ENCODE peak calls at places on chromosomes 1 and 21, in eight cellular contexts. One of them, this sample, is unnamed.

GRCh38 chr1:176957603-176958002 is 206.9 kb downstream of the ASTN1 start:
- DNase-seq in mesendoderm: peak
- DNase-seq in suprapubic skin: no peak
- DNase-seq in H1: no peak
- DNase-seq in OCI-LY7: no peak
- DNase-seq in colonic mucosa: no peak
- DNase-seq in lower lobe of right lung: no peak
- DNase-seq in uterus: no peak
- DNase-seq in this sample: no peak

GRCh38 chr1:235495539-235495938 is 8.7 kb downstream of the B3GALNT2 start:
- DNase-seq in uterus: no peak
- DNase-seq in lower lobe of right lung: no peak
- DNase-seq in H1: no peak
- DNase-seq in suprapubic skin: no peak
- DNase-seq in OCI-LY7: no peak
- DNase-seq in mesendoderm: no peak
- DNase-seq in colonic mucosa: no peak
- DNase-seq in this sample: no peak

GRCh38 chr1:94805912-94806311 is 14.2 kb upstream of the SLC44A3 start:
- DNase-seq in uterus: peak
- DNase-seq in OCI-LY7: peak
- DNase-seq in lower lobe of right lung: peak
- DNase-seq in colonic mucosa: peak
- DNase-seq in suprapubic skin: no peak
- DNase-seq in H1: no peak
- DNase-seq in mesendoderm: peak
- DNase-seq in this sample: peak

GRCh38 chr1:7614576-7615074 is 156.5 kb upstream of the VAMP3 start:
- DNase-seq in H1: no peak
- DNase-seq in suprapubic skin: peak
- DNase-seq in OCI-LY7: no peak
- DNase-seq in colonic mucosa: no peak
- DNase-seq in lower lobe of right lung: peak
- DNase-seq in mesendoderm: no peak
- DNase-seq in uterus: no peak
- DNase-seq in this sample: no peak

GRCh38 chr1:32892368-32893197 is 6.3 kb downstream of the HPCA start:
- DNase-seq in mesendoderm: peak
- DNase-seq in suprapubic skin: no peak
- DNase-seq in lower lobe of right lung: no peak
- DNase-seq in OCI-LY7: peak
- DNase-seq in uterus: no peak
- DNase-seq in H1: peak
- DNase-seq in colonic mucosa: peak
- DNase-seq in this sample: peak

GRCh38 chr1:6273380-6273891 is 12.5 kb upstream of the GPR153 start:
- DNase-seq in OCI-LY7: no peak
- DNase-seq in H1: no peak
- DNase-seq in lower lobe of right lung: no peak
- DNase-seq in colonic mucosa: no peak
- DNase-seq in mesendoderm: peak
- DNase-seq in uterus: peak
- DNase-seq in suprapubic skin: no peak
- DNase-seq in this sample: no peak

GRCh38 chr1:21012937-21013336 is 163.8 kb downstream of the EIF4G3 start:
- DNase-seq in uterus: no peak
- DNase-seq in OCI-LY7: no peak
- DNase-seq in H1: no peak
- DNase-seq in mesendoderm: peak
- DNase-seq in suprapubic skin: no peak
- DNase-seq in colonic mucosa: no peak
- DNase-seq in lower lobe of right lung: no peak
- DNase-seq in this sample: no peak

GRCh38 chr1:171740987-171741871 is 636 bp downstream of the VAMP4 start:
- DNase-seq in uterus: peak
- DNase-seq in mesendoderm: peak
- DNase-seq in OCI-LY7: peak
- DNase-seq in H1: no peak
- DNase-seq in suprapubic skin: peak
- DNase-seq in lower lobe of right lung: peak
- DNase-seq in colonic mucosa: peak
- DNase-seq in this sample: peak

GRCh38 chr1:17419626-17420328 is 19.7 kb downstream of the RCC2 start:
- DNase-seq in H1: peak
- DNase-seq in suprapubic skin: no peak
- DNase-seq in mesendoderm: peak
- DNase-seq in uterus: peak
- DNase-seq in lower lobe of right lung: peak
- DNase-seq in OCI-LY7: peak
- DNase-seq in colonic mucosa: peak
- DNase-seq in this sample: peak

GRCh38 chr1:50329332-50329932 is 93.8 kb downstream of the DMRTA2 start:
- DNase-seq in suprapubic skin: no peak
- DNase-seq in uterus: no peak
- DNase-seq in colonic mucosa: peak
- DNase-seq in mesendoderm: peak
- DNase-seq in lower lobe of right lung: no peak
- DNase-seq in OCI-LY7: no peak
- DNase-seq in H1: no peak
- DNase-seq in this sample: no peak

GRCh38 chr1:245580651-245581050 is 425.9 kb downstream of the KIF26B start:
- DNase-seq in uterus: no peak
- DNase-seq in OCI-LY7: no peak
- DNase-seq in suprapubic skin: no peak
- DNase-seq in mesendoderm: no peak
- DNase-seq in lower lobe of right lung: no peak
- DNase-seq in H1: no peak
- DNase-seq in colonic mucosa: no peak
- DNase-seq in this sample: no peak

GRCh38 chr1:98133151-98133550 is 212.3 kb upstream of the DPYD start:
- DNase-seq in H1: no peak
- DNase-seq in colonic mucosa: no peak
- DNase-seq in OCI-LY7: no peak
- DNase-seq in lower lobe of right lung: no peak
- DNase-seq in suprapubic skin: no peak
- DNase-seq in mesendoderm: no peak
- DNase-seq in uterus: no peak
- DNase-seq in this sample: no peak

GRCh38 chr1:82836246-82836645 is 1035.5 kb downstream of the ADGRL2 start:
- DNase-seq in colonic mucosa: no peak
- DNase-seq in lower lobe of right lung: no peak
- DNase-seq in OCI-LY7: no peak
- DNase-seq in mesendoderm: no peak
- DNase-seq in H1: no peak
- DNase-seq in suprapubic skin: no peak
- DNase-seq in uterus: no peak
- DNase-seq in this sample: no peak

GRCh38 chr1:20083178-20083944 is 13.4 kb downstream of the PLA2G5 start:
- DNase-seq in colonic mucosa: peak
- DNase-seq in mesendoderm: no peak
- DNase-seq in H1: no peak
- DNase-seq in suprapubic skin: no peak
- DNase-seq in lower lobe of right lung: no peak
- DNase-seq in uterus: no peak
- DNase-seq in OCI-LY7: no peak
- DNase-seq in this sample: no peak

GRCh38 chr1:246537887-246538286 is 28.2 kb downstream of the TFB2M start:
- DNase-seq in H1: no peak
- DNase-seq in mesendoderm: no peak
- DNase-seq in uterus: no peak
- DNase-seq in suprapubic skin: no peak
- DNase-seq in lower lobe of right lung: no peak
- DNase-seq in OCI-LY7: no peak
- DNase-seq in colonic mucosa: peak
- DNase-seq in this sample: no peak

GRCh38 chr1:28458237-28459228 is 47.3 kb upstream of the RCC1 start:
- DNase-seq in lower lobe of right lung: no peak
- DNase-seq in OCI-LY7: no peak
- DNase-seq in colonic mucosa: no peak
- DNase-seq in suprapubic skin: no peak
- DNase-seq in uterus: no peak
- DNase-seq in mesendoderm: no peak
- DNase-seq in H1: no peak
- DNase-seq in this sample: no peak

GRCh38 chr1:115035652-115036051 is 6.0 kb downstream of the TSHB start:
- DNase-seq in uterus: no peak
- DNase-seq in colonic mucosa: no peak
- DNase-seq in lower lobe of right lung: no peak
- DNase-seq in OCI-LY7: no peak
- DNase-seq in H1: no peak
- DNase-seq in suprapubic skin: no peak
- DNase-seq in mesendoderm: no peak
- DNase-seq in this sample: no peak

GRCh38 chr21:42854246-42855010 is 24.9 kb downstream of the WDR4 start:
- DNase-seq in mesendoderm: no peak
- DNase-seq in lower lobe of right lung: no peak
- DNase-seq in colonic mucosa: no peak
- DNase-seq in H1: no peak
- DNase-seq in OCI-LY7: no peak
- DNase-seq in uterus: no peak
- DNase-seq in suprapubic skin: no peak
- DNase-seq in this sample: no peak

GRCh38 chr1:18079941-18080340 is 27.7 kb upstream of the IGSF21 start:
- DNase-seq in lower lobe of right lung: no peak
- DNase-seq in suprapubic skin: no peak
- DNase-seq in H1: no peak
- DNase-seq in colonic mucosa: no peak
- DNase-seq in mesendoderm: no peak
- DNase-seq in OCI-LY7: no peak
- DNase-seq in uterus: no peak
- DNase-seq in this sample: no peak

GRCh38 chr1:94883688-94884087 is 43.2 kb downstream of the CNN3 start:
- DNase-seq in lower lobe of right lung: no peak
- DNase-seq in mesendoderm: no peak
- DNase-seq in suprapubic skin: no peak
- DNase-seq in uterus: no peak
- DNase-seq in OCI-LY7: no peak
- DNase-seq in colonic mucosa: no peak
- DNase-seq in H1: no peak
- DNase-seq in this sample: no peak

GRCh38 chr1:14924012-14924452 is 229.5 kb upstream of the TMEM51 start:
- DNase-seq in uterus: peak
- DNase-seq in colonic mucosa: peak
- DNase-seq in mesendoderm: no peak
- DNase-seq in H1: no peak
- DNase-seq in OCI-LY7: peak
- DNase-seq in suprapubic skin: peak
- DNase-seq in lower lobe of right lung: peak
- DNase-seq in this sample: peak

GRCh38 chr1:193634876-193635275 is 448.5 kb upstream of the B3GALT2 start:
- DNase-seq in mesendoderm: no peak
- DNase-seq in OCI-LY7: no peak
- DNase-seq in suprapubic skin: no peak
- DNase-seq in H1: no peak
- DNase-seq in lower lobe of right lung: no peak
- DNase-seq in colonic mucosa: no peak
- DNase-seq in uterus: no peak
- DNase-seq in this sample: no peak

GRCh38 chr1:228000836-228001563 is 5.8 kb upstream of the WNT3A start:
- DNase-seq in H1: no peak
- DNase-seq in colonic mucosa: no peak
- DNase-seq in suprapubic skin: no peak
- DNase-seq in OCI-LY7: no peak
- DNase-seq in mesendoderm: no peak
- DNase-seq in uterus: peak
- DNase-seq in lower lobe of right lung: no peak
- DNase-seq in this sample: peak

GRCh38 chr1:160781914-160782689 is 13.9 kb upstream of the LY9 start:
- DNase-seq in H1: no peak
- DNase-seq in colonic mucosa: peak
- DNase-seq in lower lobe of right lung: no peak
- DNase-seq in OCI-LY7: peak
- DNase-seq in uterus: no peak
- DNase-seq in mesendoderm: no peak
- DNase-seq in suprapubic skin: no peak
- DNase-seq in this sample: no peak

GRCh38 chr1:64363616-64364015 is 106.3 kb upstream of the CACHD1 start:
- DNase-seq in mesendoderm: no peak
- DNase-seq in OCI-LY7: no peak
- DNase-seq in colonic mucosa: no peak
- DNase-seq in H1: no peak
- DNase-seq in lower lobe of right lung: no peak
- DNase-seq in suprapubic skin: no peak
- DNase-seq in uterus: no peak
- DNase-seq in this sample: no peak

GRCh38 chr1:211352465-211352864 is 25.8 kb downstream of the TRAF5 start:
- DNase-seq in uterus: no peak
- DNase-seq in OCI-LY7: no peak
- DNase-seq in lower lobe of right lung: no peak
- DNase-seq in H1: no peak
- DNase-seq in suprapubic skin: no peak
- DNase-seq in mesendoderm: no peak
- DNase-seq in colonic mucosa: no peak
- DNase-seq in this sample: no peak
- H3K27ac ChIP-seq in uterus: no peak
- H3K27ac ChIP-seq in OCI-LY7: no peak
- H3K27ac ChIP-seq in lower lobe of right lung: no peak
- H3K27ac ChIP-seq in H1: no peak
- H3K27ac ChIP-seq in suprapubic skin: no peak
- H3K27ac ChIP-seq in mesendoderm: no peak
- H3K27ac ChIP-seq in colonic mucosa: no peak
- H3K27ac ChIP-seq in this sample: no peak

GRCh38 chr21:16195476-16195875 is 465.7 kb downstream of the USP25 start:
- DNase-seq in mesendoderm: no peak
- DNase-seq in H1: no peak
- DNase-seq in OCI-LY7: no peak
- DNase-seq in uterus: no peak
- DNase-seq in suprapubic skin: no peak
- DNase-seq in colonic mucosa: no peak
- DNase-seq in lower lobe of right lung: no peak
- DNase-seq in this sample: no peak
- H3K4me3 ChIP-seq in mesendoderm: no peak
- H3K4me3 ChIP-seq in H1: no peak
- H3K4me3 ChIP-seq in OCI-LY7: no peak
- H3K4me3 ChIP-seq in uterus: peak
- H3K4me3 ChIP-seq in suprapubic skin: peak
- H3K4me3 ChIP-seq in colonic mucosa: no peak
- H3K4me3 ChIP-seq in lower lobe of right lung: peak
- H3K4me3 ChIP-seq in this sample: peak

GRCh38 chr21:29351691-29352090 is 53.0 kb downstream of the BACH1 start:
- DNase-seq in H1: no peak
- DNase-seq in colonic mucosa: no peak
- DNase-seq in mesendoderm: no peak
- DNase-seq in OCI-LY7: no peak
- DNase-seq in suprapubic skin: no peak
- DNase-seq in lower lobe of right lung: no peak
- DNase-seq in uterus: no peak
- DNase-seq in this sample: no peak
- H3K27ac ChIP-seq in H1: no peak
- H3K27ac ChIP-seq in colonic mucosa: no peak
- H3K27ac ChIP-seq in mesendoderm: no peak
- H3K27ac ChIP-seq in OCI-LY7: no peak
- H3K27ac ChIP-seq in suprapubic skin: no peak
- H3K27ac ChIP-seq in lower lobe of right lung: no peak
- H3K27ac ChIP-seq in uterus: peak
- H3K27ac ChIP-seq in this sample: no peak

DNA sequence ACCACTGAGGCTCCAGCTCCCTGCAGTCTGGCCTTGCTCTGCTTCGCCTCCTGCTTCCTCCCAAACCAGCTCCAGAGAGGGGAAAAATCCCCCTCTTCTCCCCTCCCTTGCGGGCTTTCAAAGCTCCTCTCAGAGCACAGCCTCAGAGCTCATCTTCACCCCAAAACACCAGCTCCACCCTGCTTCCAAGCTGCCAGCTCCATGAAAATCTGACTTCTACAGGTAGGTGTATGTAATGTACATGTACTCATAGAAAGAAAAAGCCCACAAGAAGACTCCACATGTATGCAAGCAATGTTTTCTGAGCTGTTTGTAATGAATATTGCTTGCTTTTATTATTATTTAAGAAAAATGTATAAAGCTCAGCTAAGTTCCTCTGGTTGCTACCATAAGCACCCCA is 8.4 kb downstream of the SLC41A1 start:
- DNase-seq in colonic mucosa: no peak
- DNase-seq in uterus: no peak
- DNase-seq in H1: no peak
- DNase-seq in lower lobe of right lung: no peak
- DNase-seq in mesendoderm: no peak
- DNase-seq in suprapubic skin: no peak
- DNase-seq in OCI-LY7: no peak
- DNase-seq in this sample: no peak
- H3K4me3 ChIP-seq in colonic mucosa: no peak
- H3K4me3 ChIP-seq in uterus: no peak
- H3K4me3 ChIP-seq in H1: no peak
- H3K4me3 ChIP-seq in lower lobe of right lung: no peak
- H3K4me3 ChIP-seq in mesendoderm: no peak
- H3K4me3 ChIP-seq in suprapubic skin: no peak
- H3K4me3 ChIP-seq in OCI-LY7: no peak
- H3K4me3 ChIP-seq in this sample: no peak

This sample was measured in dorsolateral prefrontal cortex.